ENCODE peak calls at places on chromosomes 16 and 17, in six cellular contexts. P, F, O, A, E and N are unnamed samples.
A peak's percentile ranks its signal among the peaks of the same experiment; 100 is the strongest.

GRCh38 chr16:83247767-83248372 is 559.9 kb upstream of the HSBP1 start:
- DNase-seq in F (no peak), A (no peak), O (no peak), P (no peak), E (no peak), N (no peak)

GRCh38 chr16:58128181-58128631 is 975 bp downstream of the CFAP20 start:
- DNase-seq in F (no peak), E (no peak), A (no peak), O (no peak), P (no peak), N (no peak)

GRCh38 chr17:33463887-33464286 is 170.8 kb upstream of the ASIC2 start:
- DNase-seq in P (no peak), F (no peak), A (no peak), E (no peak), O (no peak), N (no peak)

GRCh38 chr16:53090591-53091507 is 36.1 kb downstream of the CHD9 start:
- DNase-seq in F (no peak), P (peak; percentile 74), A (no peak), O (peak; percentile 92), E (peak; percentile 98), N (peak; percentile 88)

GRCh38 chr17:8807070-8807550 is 7.9 kb upstream of the MFSD6L start:
- DNase-seq in E (no peak), A (no peak), P (peak; percentile 42), F (peak; percentile 23), O (no peak), N (no peak)

GRCh38 chr17:63516910-63517824 is 6.0 kb upstream of the KCNH6 start:
- DNase-seq in A (no peak), O (no peak), F (peak; percentile 89), P (peak; percentile 41), E (peak; percentile 86), N (no peak)

GRCh38 chr16:2520784-2521577 is 810 bp downstream of the AMDHD2 start:
- DNase-seq in P (peak; percentile 68), A (no peak), E (no peak), F (peak; percentile 76), O (no peak), N (peak; percentile 59)

GRCh38 chr16:49956915-49957314 is 68.1 kb upstream of the CNEP1R1 start:
- DNase-seq in O (no peak), P (no peak), A (no peak), F (no peak), E (no peak), N (no peak)

GRCh38 chr16:2691491-2692248 is 9.3 kb downstream of the KCTD5 start:
- DNase-seq in P (no peak), E (no peak), F (no peak), A (no peak), O (no peak), N (no peak)

GRCh38 chr17:51456942-51457341 is 196.6 kb downstream of the UTP18 start:
- DNase-seq in E (no peak), O (no peak), P (no peak), F (peak; percentile 25), A (no peak), N (no peak)

GRCh38 chr16:50372611-50373344 is 4.0 kb upstream of the BRD7 start:
- DNase-seq in F (peak; percentile 55), P (no peak), O (no peak), E (peak; percentile 61), A (peak; percentile 50), N (peak; percentile 22)

GRCh38 chr16:75818491-75818890 is 92.2 kb upstream of the CPHXL start:
- DNase-seq in A (no peak), O (no peak), F (no peak), E (no peak), P (no peak), N (no peak)

GRCh38 chr17:66468241-66469087 is 166.1 kb downstream of the PRKCA start:
- DNase-seq in E (peak; percentile 26), P (peak; percentile 43), F (peak; percentile 26), A (no peak), O (no peak), N (no peak)

GRCh38 chr17:60747069-60747808 is 69.6 kb downstream of the BCAS3 start:
- DNase-seq in F (no peak), P (no peak), O (no peak), A (no peak), E (no peak), N (no peak)

GRCh38 chr16:29975811-29976511 is 2.3 kb downstream of the TAOK2 start:
- DNase-seq in P (no peak), F (peak; percentile 1), O (no peak), A (no peak), E (no peak), N (no peak)

GRCh38 chr17:37718383-37719048 is 26.3 kb downstream of the HNF1B start:
- DNase-seq in O (no peak), E (no peak), A (no peak), F (no peak), P (no peak), N (no peak)

GRCh38 chr17:81000631-81001357 is 9.2 kb downstream of the CHMP6 start:
- DNase-seq in E (no peak), O (no peak), P (no peak), A (no peak), F (no peak), N (peak; percentile 82)

GRCh38 chr16:72399811-72400210 is 227.9 kb upstream of the PMFBP1 start:
- DNase-seq in P (no peak), A (no peak), E (no peak), O (no peak), F (no peak), N (no peak)

GRCh38 chr17:7887038-7887481 is 1.5 kb upstream of the CHD3 start:
- DNase-seq in A (no peak), O (no peak), E (no peak), P (peak; percentile 44), F (no peak), N (no peak)

GRCh38 chr17:2259769-2260536 is 43.6 kb downstream of the SMG6 start:
- DNase-seq in A (no peak), O (no peak), E (peak; percentile 81), F (no peak), P (peak; percentile 21), N (peak; percentile 64)
- H3K4me1 ChIP-seq in A (no peaks in the 10 kb centered on the region), O (peaks cover 12% of the 10 kb centered on the region), E (peaks cover 10% of the 10 kb centered on the region), F (peaks cover 9% of the 10 kb centered on the region), P (peaks cover 2% of the 10 kb centered on the region), N (peaks cover 4% of the 10 kb centered on the region)

GRCh38 chr16:79168321-79168720 is 432.2 kb downstream of the MAF start:
- DNase-seq in P (no peak), A (no peak), F (no peak), E (no peak), O (no peak), N (no peak)
- H3K4me1 ChIP-seq in P (peaks cover 6% of the 10 kb centered on the region), A (no peaks in the 10 kb centered on the region), F (no peaks in the 10 kb centered on the region), E (no peaks in the 10 kb centered on the region), O (peaks cover 2% of the 10 kb centered on the region), N (no peaks in the 10 kb centered on the region)

GRCh38 chr17:16486373-16487250 is 5.4 kb downstream of the LRRC75A start:
- DNase-seq in E (peak; percentile 44), A (peak; percentile 71), P (peak; percentile 57), O (peak; percentile 71), F (peak; percentile 96), N (peak; percentile 96)
- H3K4me1 ChIP-seq in E (peaks cover 8% of the 10 kb centered on the region), A (no peaks in the 10 kb centered on the region), P (peaks cover 13% of the 10 kb centered on the region), O (peaks cover 23% of the 10 kb centered on the region), F (peaks cover 26% of the 10 kb centered on the region), N (peaks cover 41% of the 10 kb centered on the region)

GRCh38 chr17:79214459-79214858 is 139.8 kb downstream of the ENGASE start:
- DNase-seq in F (no peak), E (no peak), P (no peak), O (no peak), A (no peak), N (no peak)
- H3K4me1 ChIP-seq in F (no peaks in the 10 kb centered on the region), E (no peaks in the 10 kb centered on the region), P (no peaks in the 10 kb centered on the region), O (no peaks in the 10 kb centered on the region), A (no peaks in the 10 kb centered on the region), N (no peaks in the 10 kb centered on the region)

GRCh38 chr17:57985675-57985974 is 2.4 kb downstream of the VEZF1 start:
- DNase-seq in F (peak; percentile 93), P (no peak), E (peak; percentile 25), A (no peak), O (no peak), N (no peak)
- H3K4me1 ChIP-seq in F (peaks cover 47% of the 10 kb centered on the region), P (peaks cover 2% of the 10 kb centered on the region), E (peaks cover 28% of the 10 kb centered on the region), A (peaks cover 15% of the 10 kb centered on the region), O (peaks cover 56% of the 10 kb centered on the region), N (peaks cover 71% of the 10 kb centered on the region)

GRCh38 chr16:51573191-51573590 is 422.1 kb upstream of the SALL1 start:
- DNase-seq in F (no peak), E (no peak), O (no peak), A (no peak), P (no peak), N (no peak)
- H3K4me1 ChIP-seq in F (no peaks in the 10 kb centered on the region), E (no peaks in the 10 kb centered on the region), O (no peaks in the 10 kb centered on the region), A (no peaks in the 10 kb centered on the region), P (peaks cover 7% of the 10 kb centered on the region), N (no peaks in the 10 kb centered on the region)

DNA sequence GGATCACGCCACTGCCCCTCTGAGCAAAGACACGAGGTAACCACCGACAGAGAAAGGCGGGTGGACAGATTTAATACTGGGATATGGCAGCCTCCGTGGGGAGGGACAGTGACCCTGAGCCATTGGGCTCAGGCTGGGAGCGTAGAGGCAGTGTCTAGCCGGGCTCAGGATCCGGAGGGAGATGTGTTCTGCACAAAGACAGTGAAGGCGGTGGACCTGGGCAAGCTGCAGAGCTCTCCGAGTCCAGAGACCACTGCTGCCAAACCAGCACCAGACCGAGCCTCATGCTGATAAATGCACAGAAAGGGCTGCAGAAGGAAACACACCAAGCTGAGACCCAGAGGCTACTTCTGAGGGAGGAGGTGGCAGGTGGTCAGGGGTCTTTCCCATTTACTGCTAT is 26.5 kb upstream of the MTSS2 start:
- DNase-seq in O (no peak), P (no peak), A (no peak), F (no peak), E (no peak), N (no peak)
- H3K4me1 ChIP-seq in O (peaks cover 24% of the 10 kb centered on the region), P (peaks cover 4% of the 10 kb centered on the region), A (peaks cover 38% of the 10 kb centered on the region), F (peaks cover 32% of the 10 kb centered on the region), E (peaks cover 39% of the 10 kb centered on the region), N (peaks cover 28% of the 10 kb centered on the region)

GRCh38 chr16:85365120-85365519 is 248.0 kb upstream of the GSE1 start:
- DNase-seq in F (no peak), P (no peak), E (no peak), A (peak; percentile 57), O (no peak), N (no peak)
- H3K4me1 ChIP-seq in F (no peaks in the 10 kb centered on the region), P (peaks cover 9% of the 10 kb centered on the region), E (peaks cover 3% of the 10 kb centered on the region), A (peaks cover 49% of the 10 kb centered on the region), O (peaks cover 5% of the 10 kb centered on the region), N (peaks cover 40% of the 10 kb centered on the region)

DNA sequence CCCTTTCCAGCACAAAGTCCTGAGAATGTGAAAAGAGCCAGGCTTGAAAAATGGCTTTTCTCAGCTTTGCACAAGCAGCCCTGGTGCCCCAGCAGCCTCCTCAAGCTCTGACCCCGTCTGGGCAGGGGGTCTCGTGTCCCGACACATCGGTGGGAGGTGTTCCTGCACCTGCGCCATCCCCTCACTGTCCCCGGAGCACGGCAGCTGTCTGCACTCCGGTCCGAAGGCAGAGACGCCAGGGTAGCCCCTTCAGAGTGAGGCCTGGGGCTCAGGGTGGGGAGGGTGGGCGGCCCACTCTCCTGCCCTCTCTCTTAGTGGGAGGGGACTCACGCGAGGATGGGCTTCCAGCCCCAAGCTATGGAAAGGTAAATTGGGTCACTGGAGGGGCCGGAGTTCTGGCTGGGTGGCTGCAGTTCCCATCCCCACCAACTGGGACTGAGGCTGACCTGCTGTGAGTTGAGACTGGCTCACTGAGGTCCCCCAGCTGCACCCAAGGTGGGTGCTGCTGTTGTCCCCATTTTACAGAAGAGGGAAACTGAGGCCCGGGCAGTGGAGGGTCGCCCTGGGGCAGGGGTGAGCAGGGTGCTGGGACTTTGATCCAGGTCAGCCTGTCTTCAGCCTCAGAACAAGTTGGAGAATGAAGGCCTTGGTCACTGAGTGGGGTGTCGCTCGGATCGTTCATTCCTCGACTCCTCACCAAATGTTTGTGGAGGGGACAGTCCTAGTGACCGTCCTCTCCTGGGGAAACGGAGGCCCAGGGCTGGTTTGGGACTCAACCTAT is 2.3 kb upstream of the BAIAP3 start:
- DNase-seq in E (no peak), P (no peak), O (no peak), F (no peak), A (no peak), N (no peak)
- H3K4me1 ChIP-seq in E (peaks cover 7% of the 10 kb centered on the region), P (peaks cover 2% of the 10 kb centered on the region), O (peaks cover 36% of the 10 kb centered on the region), F (peaks cover 12% of the 10 kb centered on the region), A (peaks cover 7% of the 10 kb centered on the region), N (peaks cover 8% of the 10 kb centered on the region)